ENCODE peak calls at places on chromosomes 4 and X, in four cellular contexts. G is substantia nigra; U is hypothalamus; Q is activated CD8-positive, alpha-beta memory T cell treated with anti-CD3 and anti-CD28 coated beads for 1 hour. S is an unnamed sample.

GRCh38 chr4:185874516-185875230 is 62.7 kb upstream of the SORBS2 start:
- DNase-seq in G (no peak), U (no peak), Q (no peak), S (no peak)

GRCh38 chr4:119246177-119246576 is 33.7 kb downstream of the USP53 start:
- DNase-seq in G (no peak), U (no peak), Q (no peak), S (no peak)

GRCh38 chr4:140637836-140638235 is 69.1 kb upstream of the UCP1 start:
- DNase-seq in G (no peak), U (no peak), Q (no peak), S (no peak)

GRCh38 chrX:37302569-37302968 is 46.6 kb upstream of the PRRG1 start:
- DNase-seq in G (peak), U (no peak), Q (no peak), S (no peak)

GRCh38 chr4:112517911-112518310 is 1.9 kb upstream of the NEUROG2 start:
- DNase-seq in G (no peak), U (no peak), Q (no peak), S (no peak)

GRCh38 chr4:75673959-75674328 is 733 bp upstream of the G3BP2 start:
- DNase-seq in G (no peak), U (no peak), Q (no peak), S (no peak)

GRCh38 chr4:71210831-71211230 is 128.0 kb upstream of the SLC4A4 start:
- DNase-seq in G (no peak), U (no peak), Q (no peak), S (no peak)

GRCh38 chrX:48569958-48570357 is 4.3 kb upstream of the RBM3 start:
- DNase-seq in G (no peak), U (no peak), Q (no peak), S (no peak)

GRCh38 chrX:154444001-154444754 is at the start of gene FAM50A:
- DNase-seq in G (peak), U (peak), Q (peak), S (peak)